ENCODE peak calls at places on chromosomes 11 and 22, in six cellular contexts. One of them, this sample, is unnamed.

GRCh38 chr22:50403701-50404101 is 60.6 kb downstream of the PPP6R2 start:
- DNase-seq in transverse colon: peak; percentile 56
- DNase-seq in mesenchymal stem cell: no peak
- DNase-seq in GM23248: no peak
- DNase-seq in CD4-positive, CD25-positive, alpha-beta regulatory T cell: no peak
- DNase-seq in testis: peak; percentile 37
- DNase-seq in this sample: no peak

GRCh38 chr22:45911601-45912271 is 65.2 kb downstream of the WNT7B start:
- DNase-seq in transverse colon: no peak
- DNase-seq in mesenchymal stem cell: no peak
- DNase-seq in GM23248: peak; percentile 87
- DNase-seq in CD4-positive, CD25-positive, alpha-beta regulatory T cell: no peak
- DNase-seq in testis: no peak
- DNase-seq in this sample: no peak

GRCh38 chr22:30044369-30044768 is 35.9 kb upstream of the HORMAD2 start:
- DNase-seq in transverse colon: peak; percentile 68
- DNase-seq in mesenchymal stem cell: peak; percentile 85
- DNase-seq in GM23248: peak; percentile 96
- DNase-seq in CD4-positive, CD25-positive, alpha-beta regulatory T cell: no peak
- DNase-seq in testis: no peak
- DNase-seq in this sample: no peak

GRCh38 chr11:66183581-66184048 is 84.8 kb upstream of the RAB1B start:
- DNase-seq in transverse colon: no peak
- DNase-seq in mesenchymal stem cell: peak; percentile 47
- DNase-seq in GM23248: peak; percentile 48
- DNase-seq in CD4-positive, CD25-positive, alpha-beta regulatory T cell: peak; percentile 55
- DNase-seq in testis: no peak
- DNase-seq in this sample: no peak

GRCh38 chr22:31611065-31611760 is 50.8 kb downstream of the PISD start:
- DNase-seq in transverse colon: no peak
- DNase-seq in mesenchymal stem cell: peak; percentile 57
- DNase-seq in GM23248: no peak
- DNase-seq in CD4-positive, CD25-positive, alpha-beta regulatory T cell: no peak
- DNase-seq in testis: no peak
- DNase-seq in this sample: no peak

GRCh38 chr11:67052891-67053290 is 3.8 kb upstream of the RHOD start:
- DNase-seq in transverse colon: no peak
- DNase-seq in mesenchymal stem cell: no peak
- DNase-seq in GM23248: no peak
- DNase-seq in CD4-positive, CD25-positive, alpha-beta regulatory T cell: no peak
- DNase-seq in testis: no peak
- DNase-seq in this sample: no peak

GRCh38 chr11:70060611-70061293 is 17.4 kb upstream of the ANO1 start:
- DNase-seq in transverse colon: no peak
- DNase-seq in mesenchymal stem cell: no peak
- DNase-seq in GM23248: no peak
- DNase-seq in CD4-positive, CD25-positive, alpha-beta regulatory T cell: no peak
- DNase-seq in testis: no peak
- DNase-seq in this sample: no peak

GRCh38 chr11:59025097-59025496 is 61.0 kb upstream of the GLYATL1B start:
- DNase-seq in transverse colon: peak; percentile 16
- DNase-seq in mesenchymal stem cell: no peak
- DNase-seq in GM23248: no peak
- DNase-seq in CD4-positive, CD25-positive, alpha-beta regulatory T cell: no peak
- DNase-seq in testis: no peak
- DNase-seq in this sample: no peak

GRCh38 chr11:3095712-3096361 is 38.6 kb upstream of the CARS1 start:
- DNase-seq in transverse colon: no peak
- DNase-seq in mesenchymal stem cell: peak; percentile 99
- DNase-seq in GM23248: peak; percentile 85
- DNase-seq in CD4-positive, CD25-positive, alpha-beta regulatory T cell: no peak
- DNase-seq in testis: no peak
- DNase-seq in this sample: no peak

GRCh38 chr11:105720096-105720495 is 110.2 kb downstream of the GRIA4 start:
- DNase-seq in transverse colon: no peak
- DNase-seq in mesenchymal stem cell: no peak
- DNase-seq in GM23248: no peak
- DNase-seq in CD4-positive, CD25-positive, alpha-beta regulatory T cell: no peak
- DNase-seq in testis: no peak
- DNase-seq in this sample: no peak

GRCh38 chr11:86459002-86459385 is 84.3 kb downstream of the CCDC81 start:
- DNase-seq in transverse colon: no peak
- DNase-seq in mesenchymal stem cell: no peak
- DNase-seq in GM23248: peak; percentile 49
- DNase-seq in CD4-positive, CD25-positive, alpha-beta regulatory T cell: no peak
- DNase-seq in testis: no peak
- DNase-seq in this sample: no peak

GRCh38 chr11:6926208-6927029 is at the start of gene ZNF215:
- DNase-seq in transverse colon: peak; percentile 89
- DNase-seq in mesenchymal stem cell: peak; percentile 90
- DNase-seq in GM23248: peak; percentile 97
- DNase-seq in CD4-positive, CD25-positive, alpha-beta regulatory T cell: peak; percentile 5
- DNase-seq in testis: peak; percentile 82
- DNase-seq in this sample: no peak

GRCh38 chr22:20316844-20317401 is 2.9 kb downstream of the DGCR6L start:
- DNase-seq in transverse colon: peak; percentile 6
- DNase-seq in mesenchymal stem cell: no peak
- DNase-seq in GM23248: no peak
- DNase-seq in CD4-positive, CD25-positive, alpha-beta regulatory T cell: no peak
- DNase-seq in testis: peak; percentile 9
- DNase-seq in this sample: no peak

GRCh38 chr11:66841861-66842260 is 1.4 kb upstream of the RCE1 start:
- DNase-seq in transverse colon: no peak
- DNase-seq in mesenchymal stem cell: no peak
- DNase-seq in GM23248: no peak
- DNase-seq in CD4-positive, CD25-positive, alpha-beta regulatory T cell: no peak
- DNase-seq in testis: peak; percentile 14
- DNase-seq in this sample: no peak

GRCh38 chr11:117713676-117714075 is 83.3 kb downstream of the DSCAML1 start:
- DNase-seq in transverse colon: no peak
- DNase-seq in mesenchymal stem cell: no peak
- DNase-seq in GM23248: no peak
- DNase-seq in CD4-positive, CD25-positive, alpha-beta regulatory T cell: no peak
- DNase-seq in testis: no peak
- DNase-seq in this sample: no peak

GRCh38 chr22:36165161-36165560 is 4.6 kb upstream of the APOL3 start:
- DNase-seq in transverse colon: no peak
- DNase-seq in mesenchymal stem cell: no peak
- DNase-seq in GM23248: no peak
- DNase-seq in CD4-positive, CD25-positive, alpha-beta regulatory T cell: no peak
- DNase-seq in testis: no peak
- DNase-seq in this sample: no peak

GRCh38 chr11:33060271-33060670 is 20.9 kb downstream of the TCP11L1 start:
- DNase-seq in transverse colon: no peak
- DNase-seq in mesenchymal stem cell: no peak
- DNase-seq in GM23248: no peak
- DNase-seq in CD4-positive, CD25-positive, alpha-beta regulatory T cell: no peak
- DNase-seq in testis: no peak
- DNase-seq in this sample: no peak

GRCh38 chr11:118290923-118291322 is 13.6 kb upstream of the CD3E start:
- DNase-seq in transverse colon: peak; percentile 61
- DNase-seq in mesenchymal stem cell: no peak
- DNase-seq in GM23248: peak; percentile 31
- DNase-seq in CD4-positive, CD25-positive, alpha-beta regulatory T cell: peak; percentile 50
- DNase-seq in testis: peak; percentile 19
- DNase-seq in this sample: no peak

GRCh38 chr11:107961480-107961879 is 33.2 kb downstream of the RAB39A start:
- DNase-seq in transverse colon: no peak
- DNase-seq in mesenchymal stem cell: no peak
- DNase-seq in GM23248: no peak
- DNase-seq in CD4-positive, CD25-positive, alpha-beta regulatory T cell: no peak
- DNase-seq in testis: no peak
- DNase-seq in this sample: no peak

GRCh38 chr22:35301370-35301874 is 1.7 kb downstream of the TOM1 start:
- DNase-seq in transverse colon: peak; percentile 39
- DNase-seq in mesenchymal stem cell: peak; percentile 99
- DNase-seq in GM23248: peak; percentile 98
- DNase-seq in CD4-positive, CD25-positive, alpha-beta regulatory T cell: no peak
- DNase-seq in testis: no peak
- DNase-seq in this sample: no peak

GRCh38 chr11:111081021-111081511 is 164.5 kb upstream of the POU2AF2 start:
- DNase-seq in transverse colon: no peak
- DNase-seq in mesenchymal stem cell: no peak
- DNase-seq in GM23248: peak; percentile 44
- DNase-seq in CD4-positive, CD25-positive, alpha-beta regulatory T cell: no peak
- DNase-seq in testis: no peak
- DNase-seq in this sample: no peak

GRCh38 chr11:57568330-57568766 is 876 bp upstream of the UBE2L6 start:
- DNase-seq in transverse colon: no peak
- DNase-seq in mesenchymal stem cell: peak; percentile 85
- DNase-seq in GM23248: no peak
- DNase-seq in CD4-positive, CD25-positive, alpha-beta regulatory T cell: peak; percentile 87
- DNase-seq in testis: no peak
- DNase-seq in this sample: no peak

GRCh38 chr11:134984421-134984820 is 572.4 kb upstream of the B3GAT1 start:
- DNase-seq in transverse colon: no peak
- DNase-seq in mesenchymal stem cell: no peak
- DNase-seq in GM23248: no peak
- DNase-seq in CD4-positive, CD25-positive, alpha-beta regulatory T cell: no peak
- DNase-seq in testis: no peak
- DNase-seq in this sample: no peak

GRCh38 chr22:24521791-24522245 is 26.7 kb downstream of the UPB1 start:
- DNase-seq in transverse colon: peak; percentile 68
- DNase-seq in mesenchymal stem cell: peak; percentile 53
- DNase-seq in GM23248: peak; percentile 59
- DNase-seq in CD4-positive, CD25-positive, alpha-beta regulatory T cell: peak; percentile 8
- DNase-seq in testis: peak; percentile 28
- DNase-seq in this sample: no peak

DNA sequence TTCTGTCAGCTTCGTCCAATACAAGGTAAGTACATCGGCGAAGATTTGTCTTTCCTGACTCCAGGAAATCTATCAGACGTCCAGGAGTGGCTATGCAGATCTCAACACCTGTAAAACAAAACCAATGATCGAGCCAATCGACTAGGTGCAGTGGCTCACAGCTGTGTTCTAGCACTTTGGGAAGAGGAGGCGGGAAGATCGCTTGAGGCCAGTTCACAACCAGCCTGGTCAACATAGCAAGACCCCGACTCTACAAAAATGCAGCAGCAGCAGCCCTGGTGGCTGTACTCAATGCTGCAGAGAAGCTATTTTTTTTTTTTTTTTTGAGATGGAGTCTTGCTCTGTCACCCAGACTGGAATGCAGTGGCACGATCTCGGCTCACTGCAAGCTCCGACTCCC is 11.2 kb downstream of the DDX17 start:
- DNase-seq in transverse colon: no peak
- DNase-seq in mesenchymal stem cell: no peak
- DNase-seq in GM23248: no peak
- DNase-seq in CD4-positive, CD25-positive, alpha-beta regulatory T cell: no peak
- DNase-seq in testis: no peak
- DNase-seq in this sample: no peak
- H3K36me3 ChIP-seq in transverse colon: peaks cover 90% of the 10 kb centered on the region
- H3K36me3 ChIP-seq in mesenchymal stem cell: peaks cover 99% of the 10 kb centered on the region
- H3K36me3 ChIP-seq in GM23248: peaks cover 92% of the 10 kb centered on the region
- H3K36me3 ChIP-seq in CD4-positive, CD25-positive, alpha-beta regulatory T cell: peaks cover 97% of the 10 kb centered on the region
- H3K36me3 ChIP-seq in testis: no peaks in the 10 kb centered on the region
- H3K36me3 ChIP-seq in this sample: peaks cover 92% of the 10 kb centered on the region

DNA sequence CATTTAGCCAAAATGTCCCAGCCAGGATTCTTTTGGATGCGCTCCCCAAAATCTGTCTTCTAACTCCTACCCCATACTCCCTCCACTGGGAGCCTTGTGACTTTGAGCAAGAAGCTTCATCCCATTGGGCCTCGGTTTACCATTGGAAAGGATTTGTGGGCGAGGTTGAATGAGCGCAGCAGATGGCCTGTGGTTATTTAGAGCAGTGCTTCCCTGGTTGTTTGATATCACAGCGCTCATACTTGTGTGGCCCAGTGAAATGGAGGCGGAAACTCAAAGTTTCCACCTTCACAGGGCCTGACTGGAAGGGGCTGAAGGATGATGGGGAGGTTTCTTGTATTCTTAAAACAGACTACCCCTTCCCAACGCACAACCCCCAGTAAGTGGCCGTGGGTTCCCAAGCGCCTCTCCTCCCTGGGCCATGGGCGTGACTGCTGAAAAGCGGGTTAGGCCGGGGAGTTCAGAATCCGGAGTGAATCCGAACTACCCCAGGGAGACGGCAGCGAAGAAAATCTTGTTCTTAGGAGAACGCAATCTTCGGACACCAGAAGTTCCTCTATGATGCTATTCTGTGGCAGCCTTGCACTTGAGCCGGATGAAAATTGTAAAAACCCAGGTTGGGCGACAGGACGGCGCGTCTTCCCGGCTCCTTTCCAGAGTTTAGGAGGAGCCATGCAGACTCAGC is 1.2 kb upstream of the ATF4 start:
- DNase-seq in transverse colon: peak; percentile 51
- DNase-seq in mesenchymal stem cell: no peak
- DNase-seq in GM23248: no peak
- DNase-seq in CD4-positive, CD25-positive, alpha-beta regulatory T cell: no peak
- DNase-seq in testis: no peak
- DNase-seq in this sample: no peak
- H3K9me3 ChIP-seq in transverse colon: no peaks in the 10 kb centered on the region
- H3K9me3 ChIP-seq in mesenchymal stem cell: no peaks in the 10 kb centered on the region
- H3K9me3 ChIP-seq in GM23248: no peaks in the 10 kb centered on the region
- H3K9me3 ChIP-seq in CD4-positive, CD25-positive, alpha-beta regulatory T cell: no peaks in the 10 kb centered on the region
- H3K9me3 ChIP-seq in testis: no peaks in the 10 kb centered on the region
- H3K9me3 ChIP-seq in this sample: no peaks in the 10 kb centered on the region

GRCh38 chr11:45209480-45209879 is 63.0 kb downstream of the PRDM11 start:
- DNase-seq in transverse colon: no peak
- DNase-seq in mesenchymal stem cell: no peak
- DNase-seq in GM23248: no peak
- DNase-seq in CD4-positive, CD25-positive, alpha-beta regulatory T cell: no peak
- DNase-seq in testis: no peak
- DNase-seq in this sample: no peak
- H3K4me3 ChIP-seq in transverse colon: no peak overlapping the region
- H3K4me3 ChIP-seq in mesenchymal stem cell: no peak overlapping the region
- H3K4me3 ChIP-seq in GM23248: no peak overlapping the region
- H3K4me3 ChIP-seq in CD4-positive, CD25-positive, alpha-beta regulatory T cell: no peak overlapping the region
- H3K4me3 ChIP-seq in testis: no peak overlapping the region
- H3K4me3 ChIP-seq in this sample: no peak overlapping the region

GRCh38 chr11:377174-377865 is 8.0 kb downstream of the B4GALNT4 start:
- DNase-seq in transverse colon: no peak
- DNase-seq in mesenchymal stem cell: no peak
- DNase-seq in GM23248: no peak
- DNase-seq in CD4-positive, CD25-positive, alpha-beta regulatory T cell: no peak
- DNase-seq in testis: no peak
- DNase-seq in this sample: no peak
- H3K36me3 ChIP-seq in transverse colon: no peaks in the 10 kb centered on the region
- H3K36me3 ChIP-seq in mesenchymal stem cell: no peaks in the 10 kb centered on the region
- H3K36me3 ChIP-seq in GM23248: no peaks in the 10 kb centered on the region
- H3K36me3 ChIP-seq in CD4-positive, CD25-positive, alpha-beta regulatory T cell: no peaks in the 10 kb centered on the region
- H3K36me3 ChIP-seq in testis: no peaks in the 10 kb centered on the region
- H3K36me3 ChIP-seq in this sample: no peaks in the 10 kb centered on the region

This sample was measured in CD8-positive, alpha-beta memory T cell.